ENCODE peak calls at places on chromosomes 2 and 18, in five cellular contexts. G is right lobe of liver, H is sigmoid colon, K is stomach, Q is breast epithelium. Z is an unnamed sample.

GRCh38 chr18:49910019-49910418 is 96.7 kb upstream of the ACAA2 start:
- DNase-seq in G (no peak), H (no peak), K (no peak), Q (no peak), Z (no peak)

GRCh38 chr2:112995346-112995920 is 9.8 kb upstream of the IL36A start:
- DNase-seq in G (no peak), H (no peak), K (no peak), Q (no peak), Z (no peak)

GRCh38 chr2:42099431-42100173 is 51.8 kb downstream of the PKDCC start:
- DNase-seq in G (no peak), H (no peak), K (no peak), Q (no peak), Z (no peak)

GRCh38 chr18:57980573-57981348 is 63.3 kb upstream of the NEDD4L start:
- DNase-seq in G (no peak), H (no peak), K (no peak), Q (no peak), Z (no peak)

GRCh38 chr2:109238580-109238979 is 109.6 kb downstream of the SH3RF3 start:
- DNase-seq in G (peak; percentile 66), H (peak; percentile 91), K (peak; percentile 58), Q (peak; percentile 53), Z (peak; percentile 44)

GRCh38 chr2:160372585-160372984 is 121.0 kb downstream of the RBMS1 start:
- DNase-seq in G (no peak), H (no peak), K (no peak), Q (no peak), Z (no peak)

GRCh38 chr18:7980136-7980535 is 413.0 kb downstream of the PTPRM start:
- DNase-seq in G (no peak), H (no peak), K (no peak), Q (no peak), Z (no peak)

GRCh38 chr2:102514061-102514785 is 41.2 kb downstream of the SLC9A4 start:
- DNase-seq in G (no peak), H (no peak), K (peak; percentile 46), Q (no peak), Z (no peak)

GRCh38 chr2:96533292-96534073 is 3.1 kb upstream of the ARID5A start:
- DNase-seq in G (peak; percentile 61), H (peak; percentile 94), K (peak; percentile 62), Q (peak; percentile 92), Z (peak; percentile 86)

GRCh38 chr18:49691177-49691608 is 122.1 kb downstream of the ACAA2 start:
- DNase-seq in G (no peak), H (no peak), K (no peak), Q (no peak), Z (no peak)

GRCh38 chr2:46277470-46278190 is 19.6 kb upstream of the EPAS1 start:
- DNase-seq in G (no peak), H (no peak), K (no peak), Q (no peak), Z (no peak)

GRCh38 chr2:56077352-56077915 is 106.4 kb upstream of the CCDC85A start:
- DNase-seq in G (no peak), H (no peak), K (no peak), Q (no peak), Z (peak; percentile 19)

GRCh38 chr2:177669625-177670330 is 277.2 kb downstream of the AGPS start:
- DNase-seq in G (no peak), H (no peak), K (no peak), Q (no peak), Z (no peak)

GRCh38 chr2:75190271-75190990 is 8.9 kb downstream of the TACR1 start:
- DNase-seq in G (no peak), H (no peak), K (no peak), Q (no peak), Z (no peak)

GRCh38 chr2:223169830-223170605 is 118.0 kb downstream of the KCNE4 start:
- DNase-seq in G (no peak), H (no peak), K (no peak), Q (no peak), Z (no peak)

GRCh38 chr2:188475945-188476344 is 184.3 kb downstream of the GULP1 start:
- DNase-seq in G (no peak), H (no peak), K (no peak), Q (no peak), Z (no peak)

GRCh38 chr2:137056704-137057103 is 291.4 kb downstream of the THSD7B start:
- DNase-seq in G (no peak), H (no peak), K (no peak), Q (no peak), Z (no peak)

GRCh38 chr2:239669899-239670460 is 269.2 kb upstream of the HDAC4 start:
- DNase-seq in G (no peak), H (no peak), K (no peak), Q (no peak), Z (peak; percentile 8)

GRCh38 chr2:23606196-23606595 is 221.2 kb downstream of the KLHL29 start:
- DNase-seq in G (no peak), H (peak; percentile 49), K (no peak), Q (no peak), Z (no peak)

GRCh38 chr2:38263293-38263692 is 113.8 kb downstream of the ATL2 start:
- DNase-seq in G (no peak), H (no peak), K (no peak), Q (no peak), Z (no peak)

GRCh38 chr2:208033701-208034502 is 8.6 kb upstream of the PLEKHM3 start:
- DNase-seq in G (peak; percentile 42), H (no peak), K (peak; percentile 66), Q (peak; percentile 26), Z (peak; percentile 69)
- TF ChIP-seq CTCF in G (peak; percentile 69), H (peak; percentile 37), K (peak; percentile 46), Q (peak; percentile 24), Z (peak; percentile 16)

GRCh38 chr18:13610517-13610916 is 115.8 kb downstream of the FAM210A start:
- DNase-seq in G (no peak), H (peak; percentile 61), K (no peak), Q (no peak), Z (peak; percentile 12)

GRCh38 chr18:13612111-13612997 is 114.0 kb downstream of the FAM210A start:
- DNase-seq in G (no peak), H (peak; percentile 57), K (peak; percentile 44), Q (no peak), Z (peak; percentile 23)

GRCh38 chr18:13613099-13613498 is 113.3 kb downstream of the FAM210A start:
- DNase-seq in G (no peak), H (no peak), K (no peak), Q (no peak), Z (no peak)

GRCh38 chr18:13611058-13611615 is 115.2 kb downstream of the FAM210A start:
- DNase-seq in G (no peak), H (peak; percentile 78), K (no peak), Q (peak; percentile 60), Z (peak; percentile 31)

GRCh38 chr18:13611616-13612110 is 114.7 kb downstream of the FAM210A start:
- DNase-seq in G (no peak), H (peak; percentile 74), K (no peak), Q (no peak), Z (peak; percentile 48)
- H3K4me1 ChIP-seq in G (no peaks in the 10 kb centered on the region), H (peaks cover 56% of the 10 kb centered on the region), K (peaks cover 13% of the 10 kb centered on the region), Q (peaks cover 3% of the 10 kb centered on the region), Z (peaks cover 5% of the 10 kb centered on the region)

GRCh38 chr2:85327757-85328617 is at the start of gene TGOLN2:
- DNase-seq in G (peak; percentile 96), H (peak; percentile 96), K (peak; percentile 94), Q (peak; percentile 89), Z (peak; percentile 96)

GRCh38 chr2:85326946-85327756 is 638 bp downstream of the TGOLN2 start:
- DNase-seq in G (peak; percentile 56), H (peak; percentile 80), K (peak; percentile 50), Q (peak; percentile 44), Z (peak; percentile 60)

GRCh38 chr2:85324639-85325465 is 2.9 kb downstream of the TGOLN2 start:
- DNase-seq in G (peak; percentile 47), H (peak; percentile 53), K (no peak), Q (no peak), Z (peak; percentile 68)

GRCh38 chr2:85325466-85325811 is 2.4 kb downstream of the TGOLN2 start:
- DNase-seq in G (no peak), H (no peak), K (no peak), Q (no peak), Z (no peak)

GRCh38 chr2:85326406-85326945 is 1.3 kb downstream of the TGOLN2 start:
- DNase-seq in G (no peak), H (no peak), K (no peak), Q (no peak), Z (no peak)
- TF ChIP-seq POLR2A in G (no peak), H (no peak), K (no peak), Q (no peak), Z (no peak)

GRCh38 chr2:156110890-156111289 is 221.6 kb downstream of the NR4A2 start:
- DNase-seq in G (no peak), H (no peak), K (peak; percentile 34), Q (no peak), Z (no peak)
- TF ChIP-seq CTCF in G (no peak), H (no peak), K (no peak), Q (no peak), Z (no peak)

DNA sequence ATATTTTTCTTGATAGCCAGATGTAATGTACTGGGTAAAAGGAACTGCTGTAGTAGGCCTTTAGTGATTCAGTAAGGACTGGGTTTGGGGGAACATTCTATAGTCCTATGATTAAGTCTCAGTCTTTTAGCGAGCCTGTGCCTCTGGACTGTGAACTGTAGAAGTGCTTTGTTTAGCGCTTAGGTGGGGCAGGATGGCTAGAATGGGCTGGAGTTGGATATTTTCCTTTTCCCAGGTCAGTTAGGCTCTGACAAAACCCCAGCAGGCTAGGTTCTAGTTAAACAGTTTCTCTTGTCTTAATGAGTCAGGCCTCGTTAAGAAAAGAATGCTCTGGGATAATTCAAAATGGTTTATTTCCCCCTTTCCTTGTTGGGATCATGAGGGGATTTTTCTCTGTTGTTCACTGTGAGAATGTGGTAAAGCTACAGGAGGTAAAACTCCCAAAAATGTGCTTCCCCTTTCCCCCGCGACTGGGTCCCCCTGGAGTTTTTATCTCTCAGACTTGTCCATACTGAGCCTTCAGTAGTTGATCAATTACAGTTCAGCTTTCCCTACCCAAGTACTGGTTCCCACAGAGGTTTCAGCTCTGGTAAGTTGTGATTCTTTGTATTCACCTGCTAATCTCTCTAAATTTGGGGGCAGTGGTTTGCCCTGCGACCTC is 31.5 kb downstream of the EHBP1 start:
- DNase-seq in G (no peak), H (no peak), K (no peak), Q (no peak), Z (no peak)
- H3K4me1 ChIP-seq in G (no peaks in the 10 kb centered on the region), H (peaks cover 69% of the 10 kb centered on the region), K (no peaks in the 10 kb centered on the region), Q (no peaks in the 10 kb centered on the region), Z (peaks cover 4% of the 10 kb centered on the region)